ENCODE peak calls at places on chromosomes 16 and 17, in eight cellular contexts. L is psoas muscle, G is HCT116, H is pancreas, J is suprapubic skin, V is astrocyte, D is A549, I is sigmoid colon. T is an unnamed sample. For H3K4me1, the result is how much of the 10 kb centered on the place peaks cover.

GRCh38 chr17:43834106-43834505 is 1.2 kb upstream of the MPP3 start:
- DNase-seq in L (no peak), I (peak), H (no peak), V (peak), J (no peak), D (peak), G (no peak), T (no peak)

GRCh38 chr16:3007059-3007956 is 5.4 kb upstream of the CLDN9 start:
- DNase-seq in V (no peak), J (no peak), I (no peak), G (no peak), H (peak), D (no peak), L (no peak), T (no peak)

GRCh38 chr17:62819511-62820221 is 11.6 kb upstream of the MARCHF10 start:
- DNase-seq in J (no peak), L (peak), I (peak), H (peak), G (peak), D (peak), V (peak), T (peak)

GRCh38 chr16:56860226-56861020 is 4.6 kb upstream of the SLC12A3 start:
- DNase-seq in G (no peak), I (no peak), D (no peak), J (no peak), H (no peak), V (no peak), L (no peak), T (no peak)

GRCh38 chr16:12010388-12011251 is 34.1 kb downstream of the SNX29 start:
- DNase-seq in J (no peak), V (no peak), G (no peak), I (no peak), L (no peak), D (no peak), H (no peak), T (no peak)

GRCh38 chr17:17971431-17972125 is 622 bp downstream of the TOM1L2 start:
- DNase-seq in I (peak), J (peak), H (peak), D (peak), L (no peak), G (no peak), V (no peak), T (peak)

GRCh38 chr17:33562792-33563191 is 269.7 kb upstream of the ASIC2 start:
- DNase-seq in D (no peak), J (no peak), I (no peak), G (no peak), V (no peak), H (no peak), L (no peak), T (no peak)

GRCh38 chr16:2339521-2340484 is 725 bp downstream of the ABCA3 start:
- DNase-seq in I (peak), J (no peak), V (no peak), L (peak), G (no peak), H (peak), D (peak), T (peak)

GRCh38 chr16:69701452-69701851 is 24.9 kb downstream of the NQO1 start:
- DNase-seq in I (no peak), G (no peak), L (no peak), D (no peak), V (no peak), H (no peak), J (no peak), T (no peak)

GRCh38 chr16:10312784-10313724 is 72.8 kb upstream of the ATF7IP2 start:
- DNase-seq in G (no peak), J (peak), I (no peak), H (no peak), D (no peak), L (no peak), V (no peak), T (no peak)

GRCh38 chr17:63751806-63752205 is 10.2 kb upstream of the STRADA start:
- DNase-seq in V (no peak), J (no peak), D (no peak), I (no peak), G (no peak), H (no peak), L (no peak), T (no peak)

GRCh38 chr17:79699386-79700036 is 31.2 kb upstream of the ENPP7 start:
- DNase-seq in I (no peak), L (no peak), J (no peak), G (peak), H (no peak), D (no peak), V (no peak), T (no peak)

DNA sequence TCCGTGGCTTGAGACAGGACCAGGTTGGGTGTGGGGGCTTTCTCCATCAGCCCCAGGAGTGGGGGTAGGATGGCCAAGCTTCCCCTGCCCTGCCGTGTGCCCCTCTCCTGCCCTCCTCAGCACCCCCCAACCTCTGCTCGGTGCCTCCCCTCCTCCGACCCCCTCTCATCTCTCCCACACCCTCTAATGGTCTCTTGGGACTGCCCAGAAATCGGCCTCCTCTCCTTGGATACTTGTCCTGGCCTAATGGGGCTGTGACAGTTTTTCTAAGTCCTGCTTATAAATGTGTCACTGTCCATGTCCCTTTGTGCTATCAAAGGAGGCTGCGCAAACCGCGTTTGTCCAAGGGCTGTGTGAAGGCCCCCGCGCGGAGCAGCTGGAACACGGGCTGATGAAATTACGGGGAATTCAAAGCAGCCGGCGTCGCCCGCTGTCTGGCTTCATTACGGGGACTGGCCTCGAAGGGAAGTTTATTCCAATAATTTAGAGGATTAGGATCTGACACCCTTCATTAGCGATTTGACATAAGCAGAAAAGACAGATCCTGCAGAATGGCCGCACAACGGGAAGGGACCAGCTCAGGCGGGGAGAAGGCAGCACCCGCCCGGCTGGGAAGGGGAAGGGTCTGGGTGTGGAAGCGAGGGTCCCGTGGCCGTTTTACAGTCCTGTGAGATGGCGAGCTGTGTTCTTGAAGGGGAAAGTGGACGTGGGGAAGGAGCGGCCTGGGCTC is 1.8 kb upstream of the WFIKKN2 start:
- DNase-seq in H (no peak), V (no peak), G (no peak), J (no peak), L (no peak), D (no peak), I (peak), T (no peak)
- H3K4me1 ChIP-seq in H (under half), V (under half), G (under half), J (under half), L (under half), D (under half), I (under half), T (under half)

GRCh38 chr16:83539736-83540490 is 267.9 kb upstream of the HSBP1 start:
- DNase-seq in L (no peak), V (peak), I (no peak), D (no peak), H (no peak), J (no peak), G (no peak), T (no peak)

GRCh38 chr16:83538707-83539106 is 269.1 kb upstream of the HSBP1 start:
- DNase-seq in I (no peak), G (no peak), L (no peak), V (no peak), D (no peak), H (no peak), J (no peak), T (no peak)

GRCh38 chr16:83542491-83542890 is 265.3 kb upstream of the HSBP1 start:
- DNase-seq in I (no peak), L (peak), G (no peak), V (no peak), J (no peak), H (no peak), D (no peak), T (no peak)
- TF ChIP-seq CTCF in I (no peak), L (no peak), G (no peak), V (no peak), J (no peak), H (no peak), D (no peak), T (no peak)

GRCh38 chr17:37425268-37425667 is 18.6 kb downstream of the TADA2A start:
- DNase-seq in I (no peak), G (no peak), H (no peak), J (no peak), V (no peak), L (no peak), D (no peak), T (no peak)

GRCh38 chr17:37432671-37433070 is 26.0 kb downstream of the TADA2A start:
- DNase-seq in I (no peak), V (no peak), J (no peak), L (no peak), H (no peak), G (no peak), D (no peak), T (no peak)

GRCh38 chr17:37429442-37429841 is 22.8 kb downstream of the TADA2A start:
- DNase-seq in D (no peak), L (no peak), V (no peak), I (no peak), H (no peak), J (no peak), G (no peak), T (no peak)

GRCh38 chr17:37429039-37429438 is 22.4 kb downstream of the TADA2A start:
- DNase-seq in G (no peak), L (no peak), J (no peak), V (no peak), I (no peak), H (no peak), D (no peak), T (no peak)

DNA sequence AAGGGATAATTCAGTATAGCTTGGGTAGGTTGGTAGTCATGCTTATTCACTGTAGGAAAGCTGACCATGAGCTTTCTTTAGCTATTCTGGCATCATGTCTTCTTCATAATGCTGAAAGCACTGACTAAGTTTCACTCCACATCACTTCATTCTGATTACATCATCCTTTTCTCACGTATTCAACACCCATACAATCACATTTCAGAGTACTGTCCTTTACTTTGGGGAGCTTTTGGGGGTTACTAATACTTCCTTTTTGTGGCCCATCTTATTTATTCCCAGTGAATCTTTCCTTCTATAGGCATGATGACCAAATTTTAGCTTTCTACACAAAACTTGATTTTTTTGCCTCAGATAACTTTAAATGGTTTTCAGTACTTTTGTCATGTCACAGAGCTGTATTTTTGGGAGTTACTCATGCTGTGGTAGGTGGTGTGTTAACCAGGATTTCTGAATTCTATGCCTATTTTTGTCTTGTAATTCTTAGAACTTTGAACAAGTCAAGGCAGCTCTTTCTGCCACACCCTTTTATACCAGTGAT is 23.4 kb downstream of the TADA2A start:
- DNase-seq in H (no peak), V (peak), J (no peak), L (no peak), G (no peak), I (no peak), D (no peak), T (no peak)
- H3K27ac ChIP-seq in H (no peak), V (peak), J (peak), L (peak), G (no peak), I (no peak), D (peak), T (no peak)

GRCh38 chr17:3921853-3922319 is 5.6 kb upstream of the P2RX1 start:
- DNase-seq in V (peak), G (no peak), I (no peak), L (no peak), J (no peak), H (no peak), D (no peak), T (no peak)

GRCh38 chr17:3922765-3923164 is 6.5 kb upstream of the P2RX1 start:
- DNase-seq in G (no peak), V (no peak), L (no peak), I (no peak), D (no peak), H (no peak), J (no peak), T (no peak)

GRCh38 chr17:3923466-3924190 is 7.4 kb upstream of the P2RX1 start:
- DNase-seq in J (no peak), V (no peak), G (no peak), H (no peak), L (no peak), D (no peak), I (no peak), T (no peak)

GRCh38 chr17:3919123-3919624 is 2.9 kb upstream of the P2RX1 start:
- DNase-seq in G (no peak), D (no peak), V (no peak), J (no peak), H (no peak), I (peak), L (no peak), T (no peak)

DNA sequence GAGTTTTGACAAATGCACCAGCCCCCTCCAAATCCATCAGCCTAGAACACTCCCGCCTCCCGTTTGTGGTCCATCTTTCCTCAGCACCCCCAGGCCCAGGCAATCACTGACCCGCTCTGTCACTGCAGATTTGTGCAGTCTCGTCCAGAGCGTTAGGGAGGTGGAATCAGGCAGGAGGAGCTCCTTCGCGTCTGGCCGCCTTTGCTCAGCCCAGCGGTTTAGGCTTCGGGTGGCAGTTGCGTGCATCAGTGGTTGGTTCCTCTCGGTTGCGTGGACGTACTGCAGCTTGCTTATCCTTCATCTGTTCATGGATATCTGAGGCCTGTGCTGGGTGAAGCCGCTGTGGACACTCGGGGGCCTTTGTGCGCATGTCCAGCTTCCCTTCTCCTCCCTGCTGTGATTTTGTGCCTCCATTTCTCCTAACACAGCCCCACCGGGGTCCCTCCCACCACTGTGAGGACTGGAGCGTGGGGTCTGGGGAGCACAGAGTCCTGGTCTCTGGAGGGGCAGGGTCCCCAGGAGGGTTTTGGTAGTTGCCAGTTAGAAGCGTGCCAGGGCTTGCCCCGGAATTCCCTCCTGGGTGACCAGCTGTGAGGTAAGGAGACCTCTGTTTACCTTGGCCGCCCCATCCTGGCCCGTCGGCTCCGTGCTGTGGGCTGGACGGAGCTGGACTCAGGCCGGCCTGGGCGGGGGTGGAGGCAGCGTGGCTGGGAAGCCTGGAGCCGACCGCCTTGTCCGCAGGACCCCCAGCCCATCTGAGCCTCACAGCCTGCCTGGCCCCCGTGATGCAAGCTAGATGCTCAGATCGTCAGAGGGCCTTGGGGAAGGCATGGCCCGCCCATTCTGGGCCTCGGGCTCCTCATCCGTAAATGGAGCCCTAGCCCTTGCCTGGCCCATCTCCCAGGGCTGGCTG is 4.9 kb upstream of the P2RX1 start:
- DNase-seq in H (no peak), V (no peak), G (no peak), J (no peak), I (no peak), D (no peak), L (no peak), T (no peak)
- H3K4me1 ChIP-seq in H (under half), V (under half), G (under half), J (under half), I (under half), D (under half), L (under half), T (under half)